ENCODE peak calls at places on chromosomes 3 and 15, in ten cellular contexts. U is AG08396; Z is tibial nerve; H is AG09319; Y is stimulated activated CD4-positive, alpha-beta T cell treated with anti-CD3 and anti-CD28 coated beads, Interleukin-2, amount 100 ng/mL, for 4 hours; Q is NCI-H460; X is HFFc6; N is CD8-positive, alpha-beta memory T cell; R is stomach; K is HAP-1. W is an unnamed sample.

GRCh38 chr15:80978685-80979084 is 10.9 kb downstream of the MESD start:
- DNase-seq in U (no peak), Z (no peak), H (no peak), Y (no peak), Q (no peak), X (peak; percentile 34), N (no peak), R (no peak), K (no peak), W (no peak)

GRCh38 chr3:109387241-109387640 is 49.9 kb upstream of the DPPA4 start:
- DNase-seq in U (no peak), Z (no peak), H (no peak), Y (no peak), Q (no peak), X (no peak), N (no peak), R (no peak), K (no peak), W (no peak)

GRCh38 chr3:9196009-9196408 is 53.4 kb downstream of the SRGAP3 start:
- DNase-seq in U (no peak), Z (no peak), H (no peak), Y (no peak), Q (no peak), X (no peak), N (no peak), R (no peak), K (no peak), W (peak; percentile 61)

GRCh38 chr15:64112077-64112772 is 16.4 kb downstream of the SNX1 start:
- DNase-seq in U (no peak), Z (no peak), H (no peak), Y (no peak), Q (no peak), X (no peak), N (no peak), R (no peak), K (no peak), W (no peak)

GRCh38 chr3:186790261-186790981 is 7.0 kb downstream of the EIF4A2 start:
- DNase-seq in U (no peak), Z (no peak), H (no peak), Y (no peak), Q (peak; percentile 42), X (peak; percentile 57), N (no peak), R (no peak), K (peak; percentile 67), W (peak; percentile 71)

GRCh38 chr3:17088602-17089313 is 204.0 kb downstream of the PLCL2 start:
- DNase-seq in U (no peak), Z (no peak), H (no peak), Y (peak; percentile 14), Q (no peak), X (no peak), N (peak; percentile 67), R (no peak), K (no peak), W (no peak)

GRCh38 chr3:137812018-137812417 is 47.9 kb downstream of the SOX14 start:
- DNase-seq in U (no peak), Z (no peak), H (no peak), Y (no peak), Q (no peak), X (no peak), N (no peak), R (no peak), K (no peak), W (no peak)

GRCh38 chr3:131402391-131403039 is 20.9 kb downstream of the NUDT16 start:
- DNase-seq in U (no peak), Z (no peak), H (no peak), Y (no peak), Q (no peak), X (peak; percentile 54), N (no peak), R (no peak), K (no peak), W (no peak)

GRCh38 chr15:41288464-41288863 is 43.9 kb downstream of the OIP5 start:
- DNase-seq in U (no peak), Z (no peak), H (no peak), Y (no peak), Q (no peak), X (no peak), N (no peak), R (no peak), K (no peak), W (no peak)

W was measured in endodermal cell.